ENCODE peak calls at places on chromosomes 12 and 14, in seven cellular contexts. W, D, R, T, E, G and B are unnamed samples.

GRCh38 chr12:92615703-92616102 is 87.1 kb upstream of the PLEKHG7 start:
- DNase-seq in T (no peak), W (no peak), G (no peak), E (no peak), R (no peak), D (no peak), B (no peak)

GRCh38 chr12:80857311-80857710 is 80.4 kb downstream of the LIN7A start:
- DNase-seq in T (no peak), R (no peak), W (no peak), G (no peak), D (no peak), E (no peak), B (no peak)

GRCh38 chr12:31749024-31749704 is 20.3 kb upstream of the AMN1 start:
- DNase-seq in T (peak), E (peak), D (peak), R (peak), W (peak), G (no peak), B (peak)

GRCh38 chr12:96375841-96376249 is 24.4 kb downstream of the CDK17 start:
- DNase-seq in R (peak), G (no peak), D (peak), W (no peak), E (no peak), T (peak), B (no peak)

GRCh38 chr14:74618078-74618952 is 6.3 kb upstream of the LTBP2 start:
- DNase-seq in W (peak), T (peak), R (peak), G (no peak), D (peak), E (peak), B (peak)

GRCh38 chr14:85187521-85187920 is 342.4 kb upstream of the FLRT2 start:
- DNase-seq in T (no peak), D (no peak), R (no peak), W (no peak), G (no peak), E (no peak), B (no peak)

GRCh38 chr14:33679461-33680225 is 271.2 kb downstream of the EGLN3 start:
- DNase-seq in D (no peak), G (no peak), W (peak), E (no peak), T (peak), R (no peak), B (no peak)

GRCh38 chr14:29926701-29927595 is 699 bp downstream of the PRKD1 start:
- DNase-seq in D (peak), G (peak), E (peak), T (peak), W (no peak), R (no peak), B (no peak)

GRCh38 chr14:104665092-104665662 is 24.2 kb upstream of the INF2 start:
- DNase-seq in D (no peak), G (no peak), E (no peak), T (no peak), W (no peak), R (no peak), B (no peak)

GRCh38 chr12:93778306-93778705 is 101.1 kb downstream of the CRADD start:
- DNase-seq in W (no peak), T (peak), G (peak), D (no peak), E (no peak), R (no peak), B (no peak)

GRCh38 chr12:113474635-113475436 is 3.2 kb upstream of the LHX5 start:
- DNase-seq in R (no peak), D (no peak), W (no peak), E (no peak), T (no peak), G (no peak), B (no peak)
- H3K4me3 ChIP-seq in R (no peak), D (no peak), W (no peak), E (no peak), T (no peak), G (no peak), B (no peak)

GRCh38 chr14:77190977-77191376 is 9.4 kb downstream of the TMEM63C start:
- DNase-seq in G (peak), R (no peak), W (no peak), E (no peak), T (no peak), D (no peak), B (no peak)
- TF ChIP-seq CTCF in G (no peak), R (no peak), W (no peak), E (no peak), T (no peak), D (no peak), B (no peak)

GRCh38 chr14:92886337-92886736 is 36.6 kb upstream of the CHGA start:
- DNase-seq in D (no peak), R (no peak), E (no peak), G (no peak), T (no peak), W (no peak), B (no peak)
- H3K4me3 ChIP-seq in D (no peak), R (no peak), E (no peak), G (no peak), T (no peak), W (no peak), B (no peak)

GRCh38 chr12:121538699-121539061 is 42.1 kb downstream of the KDM2B start:
- DNase-seq in D (peak), W (no peak), E (peak), T (peak), R (peak), G (no peak), B (no peak)
- TF ChIP-seq CTCF in D (no peak), W (no peak), E (no peak), T (no peak), R (no peak), G (no peak), B (no peak)

DNA sequence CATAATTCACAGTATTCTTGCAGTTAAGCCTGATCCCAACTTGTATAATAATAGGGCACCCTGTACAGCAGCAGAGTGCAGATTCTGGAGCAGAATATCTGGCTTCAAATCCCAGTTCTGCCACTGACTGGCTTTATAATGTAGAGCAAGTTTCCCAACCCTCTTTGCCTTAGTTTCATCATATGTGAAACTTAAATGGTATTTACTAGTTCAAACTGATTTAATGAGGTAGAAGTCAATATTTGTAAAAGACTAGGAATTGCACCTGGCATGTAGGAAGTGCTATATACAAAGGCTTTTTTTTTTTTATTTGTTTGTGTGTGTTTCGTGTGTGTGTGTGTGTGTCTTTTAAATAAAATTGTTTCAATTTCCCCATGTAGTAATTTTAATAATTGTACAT is 125.9 kb downstream of the CCER1 start:
- DNase-seq in G (no peak), D (no peak), W (no peak), T (no peak), E (no peak), R (no peak), B (peak)
- H3K4me3 ChIP-seq in G (no peak), D (no peak), W (no peak), T (no peak), E (no peak), R (no peak), B (no peak)

GRCh38 chr12:48183091-48183875 is at the start of gene CCDC184:
- DNase-seq in E (no peak), R (peak), G (peak), T (peak), W (peak), D (peak), B (no peak)
- TF ChIP-seq CTCF in E (no peak), R (peak), G (peak), T (peak), W (peak), D (peak), B (peak)

GRCh38 chr14:21990116-21990515 is 316.5 kb upstream of the OR4E1 start:
- DNase-seq in D (no peak), W (no peak), R (no peak), T (peak), G (no peak), E (no peak), B (no peak)
- H3K4me3 ChIP-seq in D (no peak), W (no peak), R (no peak), T (no peak), G (no peak), E (no peak), B (no peak)

DNA sequence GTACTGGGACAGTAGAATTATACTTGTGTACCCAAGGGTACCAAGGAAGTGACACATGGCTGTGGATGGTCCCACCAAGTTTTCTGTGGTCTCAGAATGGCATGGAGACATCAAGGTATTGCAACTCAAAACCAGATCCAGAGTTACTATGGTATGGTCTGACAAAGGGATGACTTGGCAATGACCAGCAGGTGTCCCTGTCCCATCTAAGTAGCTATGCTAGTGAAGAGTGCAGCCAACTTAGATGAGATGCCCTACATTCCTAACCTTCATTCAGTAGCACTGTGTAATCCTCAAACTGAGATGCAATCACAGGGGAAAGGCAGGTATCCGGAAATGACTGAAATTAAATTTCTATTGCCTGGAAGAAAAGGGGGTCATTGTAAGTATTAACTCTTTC is 188.7 kb upstream of the TMEM260 start:
- DNase-seq in G (no peak), T (no peak), W (no peak), D (no peak), E (no peak), R (no peak), B (no peak)
- TF ChIP-seq CTCF in G (no peak), T (no peak), W (no peak), D (no peak), E (peak), R (no peak), B (peak)